ENCODE peak calls at places on chromosome 21, in six cellular contexts. Q is stomach, N is breast epithelium, V is right cardiac atrium, S is ovary, E is sigmoid colon. C is an unnamed sample. For H3K4me1, the result is how much of the 10 kb centered on the place peaks cover.

GRCh38 chr21:17769049-17769845 is 49.9 kb downstream of the C21orf91 start:
- DNase-seq in Q (no peak), N (no peak), V (no peak), S (no peak), E (no peak), C (no peak)

GRCh38 chr21:23817337-23817736 is 1789.9 kb downstream of the MRPL39 start:
- DNase-seq in Q (no peak), N (no peak), V (no peak), S (no peak), E (no peak), C (no peak)

GRCh38 chr21:25858328-25858727 is 123.6 kb downstream of the GABPA start:
- DNase-seq in Q (no peak), N (no peak), V (no peak), S (no peak), E (no peak), C (no peak)

GRCh38 chr21:31140025-31140424 is 101.7 kb upstream of the KRTAP19-8 start:
- DNase-seq in Q (no peak), N (no peak), V (no peak), S (no peak), E (no peak), C (no peak)

GRCh38 chr21:43645414-43645891 is 13.8 kb downstream of the HSF2BP start:
- DNase-seq in Q (peak), N (no peak), V (no peak), S (peak), E (peak), C (no peak)

GRCh38 chr21:25848309-25848708 is 113.5 kb downstream of the GABPA start:
- DNase-seq in Q (no peak), N (no peak), V (no peak), S (no peak), E (no peak), C (no peak)

GRCh38 chr21:32916522-32917099 is 109.1 kb upstream of the OLIG2 start:
- DNase-seq in Q (no peak), N (no peak), V (no peak), S (no peak), E (no peak), C (no peak)

GRCh38 chr21:32520885-32521735 is 64.2 kb downstream of the TCP10L start:
- DNase-seq in Q (peak), N (peak), V (peak), S (peak), E (peak), C (no peak)

GRCh38 chr21:33374080-33374873 is 28.9 kb upstream of the IFNGR2 start:
- DNase-seq in Q (peak), N (no peak), V (no peak), S (no peak), E (no peak), C (peak)

GRCh38 chr21:45079351-45079750 is 5.0 kb downstream of the ADARB1 start:
- DNase-seq in Q (no peak), N (no peak), V (no peak), S (no peak), E (peak), C (no peak)
- H3K4me1 ChIP-seq in Q (under half), N (under half), V (under half), S (under half), E (half or more), C (half or more)

DNA sequence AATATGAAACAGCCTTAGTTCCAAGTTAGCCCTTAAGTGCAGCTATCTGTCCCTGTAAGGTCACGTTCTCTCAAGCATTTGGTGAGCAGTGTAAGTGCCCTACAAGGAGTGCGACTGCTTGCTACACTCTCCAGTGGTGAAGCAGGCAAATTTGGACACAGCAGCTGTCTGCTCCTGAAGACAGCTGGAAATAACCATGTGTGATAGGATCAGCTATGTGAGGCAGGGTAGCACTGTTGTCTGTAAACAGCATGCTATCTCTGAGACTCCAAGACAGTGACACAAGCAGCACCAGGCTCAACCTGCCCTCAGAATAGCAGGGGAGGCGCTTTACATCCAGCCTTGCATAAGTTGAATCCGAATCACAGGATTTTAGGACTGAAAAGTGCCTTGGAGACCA is 134.6 kb upstream of the NRIP1 start:
- DNase-seq in Q (no peak), N (no peak), V (no peak), S (no peak), E (no peak), C (no peak)
- H3K4me3 ChIP-seq in Q (no peak), N (no peak), V (no peak), S (no peak), E (no peak), C (no peak)

DNA sequence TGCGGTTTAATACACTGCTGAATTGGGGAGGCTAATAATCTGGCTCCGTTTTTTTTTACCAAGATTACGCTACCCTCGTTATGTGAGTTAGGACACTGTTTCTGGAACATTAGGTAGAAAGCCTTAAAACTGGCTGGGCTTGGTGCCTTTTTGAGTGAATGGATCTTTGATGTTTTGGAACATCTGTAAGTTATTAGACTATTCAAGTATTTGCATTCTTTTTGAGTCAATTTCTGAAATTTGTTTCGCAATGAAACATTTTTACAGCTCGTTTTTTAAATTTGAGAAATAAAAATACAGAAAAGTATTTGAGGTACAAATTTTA is 106.9 kb downstream of the LTN1 start:
- DNase-seq in Q (no peak), N (no peak), V (no peak), S (no peak), E (no peak), C (no peak)
- H3K27ac ChIP-seq in Q (peak), N (no peak), V (no peak), S (peak), E (peak), C (peak)

GRCh38 chr21:37845535-37845934 is 70.7 kb downstream of the KCNJ6 start:
- DNase-seq in Q (peak), N (no peak), V (no peak), S (no peak), E (no peak), C (no peak)

GRCh38 chr21:37848721-37849490 is 67.4 kb downstream of the KCNJ6 start:
- DNase-seq in Q (no peak), N (no peak), V (no peak), S (no peak), E (no peak), C (no peak)

GRCh38 chr21:37849703-37850102 is 66.6 kb downstream of the KCNJ6 start:
- DNase-seq in Q (no peak), N (no peak), V (no peak), S (no peak), E (no peak), C (no peak)
- H3K4me1 ChIP-seq in Q (under half), N (under half), V (under half), S (under half), E (under half), C (under half)

DNA sequence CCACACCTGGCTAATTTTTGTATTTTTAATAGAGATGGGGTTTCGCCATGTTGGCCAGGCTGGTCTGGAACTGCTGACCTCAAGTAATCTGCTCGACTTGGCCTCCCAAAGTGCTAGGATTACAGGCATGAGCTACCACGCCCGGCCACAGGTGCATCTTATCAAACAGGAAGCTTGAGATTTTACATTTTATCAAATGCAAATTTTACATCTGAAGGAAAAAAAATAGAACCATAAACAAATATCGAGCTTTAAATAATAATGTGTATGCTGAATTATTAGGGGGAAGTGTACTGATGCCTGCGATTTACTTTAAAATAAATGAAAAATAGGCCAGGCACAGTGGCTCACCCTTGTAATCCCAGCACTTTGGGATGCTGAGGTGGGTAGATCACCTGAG is 16.6 kb upstream of the BRWD1 start:
- DNase-seq in Q (no peak), N (no peak), V (no peak), S (no peak), E (no peak), C (no peak)
- H3K4me3 ChIP-seq in Q (no peak), N (no peak), V (no peak), S (no peak), E (no peak), C (no peak)

GRCh38 chr21:38761531-38761930 is 44.2 kb upstream of the ETS2 start:
- DNase-seq in Q (no peak), N (no peak), V (no peak), S (no peak), E (no peak), C (no peak)
- H3K27ac ChIP-seq in Q (peak), N (no peak), V (no peak), S (no peak), E (peak), C (no peak)

GRCh38 chr21:45445369-45445768 is 40.4 kb downstream of the COL18A1 start:
- DNase-seq in Q (no peak), N (no peak), V (no peak), S (no peak), E (no peak), C (no peak)

GRCh38 chr21:45449658-45450502 is 44.9 kb downstream of the COL18A1 start:
- DNase-seq in Q (no peak), N (no peak), V (peak), S (no peak), E (no peak), C (no peak)

GRCh38 chr21:45448283-45448809 is 43.4 kb downstream of the COL18A1 start:
- DNase-seq in Q (no peak), N (no peak), V (no peak), S (no peak), E (no peak), C (no peak)

GRCh38 chr21:45448810-45449657 is 44.1 kb downstream of the COL18A1 start:
- DNase-seq in Q (no peak), N (no peak), V (peak), S (no peak), E (no peak), C (no peak)

GRCh38 chr21:45447821-45448220 is 42.9 kb downstream of the COL18A1 start:
- DNase-seq in Q (no peak), N (no peak), V (no peak), S (no peak), E (no peak), C (no peak)
- H3K4me1 ChIP-seq in Q (under half), N (under half), V (under half), S (under half), E (under half), C (under half)

DNA sequence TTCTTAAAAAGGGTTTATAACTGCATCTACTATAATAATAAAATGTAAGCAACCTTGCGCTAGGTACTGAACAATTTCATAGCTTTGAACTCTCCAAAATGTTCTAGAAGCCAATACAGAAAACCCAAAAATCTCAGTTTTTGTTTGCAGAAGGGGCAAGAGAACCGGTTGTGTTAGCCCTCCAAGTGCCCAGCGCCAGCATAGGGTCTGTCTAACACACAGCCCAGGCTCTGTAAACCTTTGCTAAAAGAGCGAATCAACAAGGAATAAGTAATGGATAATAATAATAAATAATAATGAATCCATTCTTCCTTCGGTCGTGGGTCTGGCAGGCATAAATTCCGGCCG is 333 bp upstream of the CHAF1B start:
- DNase-seq in Q (no peak), N (no peak), V (no peak), S (no peak), E (no peak), C (no peak)
- H3K4me3 ChIP-seq in Q (peak), N (peak), V (peak), S (peak), E (peak), C (peak)